ENCODE peak calls at places on chromosomes 7 and 10, in seven cellular contexts. Q, J, P, U, S, K and O are unnamed samples.

GRCh38 chr10:7787150-7787856 is 490 bp downstream of the KIN start:
- DNase-seq in Q (no peak), J (no peak), P (peak), S (no peak), K (no peak), U (no peak), O (peak)

GRCh38 chr10:103696411-103697145 is 158.8 kb downstream of the SH3PXD2A start:
- DNase-seq in Q (no peak), J (peak), U (peak), S (no peak), K (peak), P (peak), O (peak)

GRCh38 chr7:151992375-151992774 is 33.1 kb upstream of the GALNT11 start:
- DNase-seq in P (no peak), J (peak), U (peak), S (no peak), K (peak), Q (peak), O (peak)

GRCh38 chr7:50206521-50207250 is 97.8 kb upstream of the IKZF1 start:
- DNase-seq in Q (peak), K (no peak), U (no peak), S (no peak), J (no peak), P (no peak), O (no peak)

GRCh38 chr7:34225193-34225592 is 319.9 kb downstream of the BMPER start:
- DNase-seq in K (no peak), P (no peak), Q (no peak), U (no peak), S (no peak), J (no peak), O (no peak)

GRCh38 chr7:151080522-151081169 is at the start of gene FASTK:
- DNase-seq in P (peak), Q (peak), K (peak), U (no peak), J (peak), S (no peak), O (peak)

GRCh38 chr7:155763721-155764431 is 48.4 kb downstream of the SHH start:
- DNase-seq in K (no peak), Q (no peak), U (no peak), P (peak), S (no peak), J (no peak), O (no peak)

GRCh38 chr7:142379445-142379844 is 121.6 kb upstream of the PRSS58 start:
- DNase-seq in S (no peak), J (no peak), K (no peak), P (no peak), Q (no peak), U (no peak), O (no peak)

GRCh38 chr10:4648968-4649367 is 177.0 kb upstream of the AKR1E2 start:
- DNase-seq in S (no peak), Q (no peak), U (no peak), K (no peak), P (no peak), J (no peak), O (no peak)

GRCh38 chr10:60479305-60480020 is 89.8 kb upstream of the ANK3 start:
- DNase-seq in U (no peak), S (no peak), P (no peak), K (no peak), J (no peak), Q (no peak), O (no peak)

GRCh38 chr7:75048435-75049379 is 24.9 kb downstream of the RCC1L start:
- DNase-seq in U (no peak), K (no peak), J (no peak), Q (no peak), S (no peak), P (peak), O (no peak)

GRCh38 chr10:58514102-58514472 is 1.4 kb downstream of the BICC1 start:
- DNase-seq in U (no peak), J (no peak), Q (no peak), K (no peak), P (no peak), S (no peak), O (no peak)

GRCh38 chr7:137846588-137847417 is at the start of gene DGKI:
- DNase-seq in J (peak), S (no peak), K (no peak), Q (no peak), P (no peak), U (no peak), O (no peak)

GRCh38 chr7:106604303-106604918 is 56.5 kb downstream of the CCDC71L start:
- DNase-seq in P (no peak), U (no peak), J (no peak), K (no peak), S (no peak), Q (no peak), O (no peak)

GRCh38 chr10:661891-662605 is 27.4 kb downstream of the DIP2C start:
- DNase-seq in Q (no peak), K (no peak), S (no peak), U (no peak), P (no peak), J (no peak), O (no peak)

GRCh38 chr7:103446046-103446520 is at the start of gene SLC26A5:
- DNase-seq in J (peak), S (no peak), Q (no peak), K (peak), P (no peak), U (no peak), O (no peak)

GRCh38 chr10:110566472-110567200 is 859 bp upstream of the SMC3 start:
- DNase-seq in J (peak), K (no peak), P (no peak), U (no peak), Q (no peak), S (no peak), O (no peak)

GRCh38 chr10:101901340-101901739 is 57.7 kb upstream of the KCNIP2 start:
- DNase-seq in K (no peak), U (no peak), Q (no peak), P (no peak), S (peak), J (no peak), O (no peak)

GRCh38 chr10:126421745-126422144 is 33.5 kb upstream of the ADAM12 start:
- DNase-seq in J (no peak), S (no peak), K (no peak), U (no peak), Q (no peak), P (peak), O (peak)

GRCh38 chr10:102612964-102613275 is 31.4 kb upstream of the TRIM8 start:
- DNase-seq in J (no peak), K (no peak), Q (no peak), U (no peak), P (no peak), S (no peak), O (no peak)

GRCh38 chr7:42315096-42315495 is 78.1 kb upstream of the GLI3 start:
- DNase-seq in Q (no peak), J (no peak), U (no peak), S (no peak), K (no peak), P (no peak), O (no peak)

GRCh38 chr7:42315631-42316030 is 78.6 kb upstream of the GLI3 start:
- DNase-seq in U (no peak), S (no peak), P (peak), Q (no peak), K (no peak), J (no peak), O (no peak)

GRCh38 chr7:42314696-42315095 is 77.7 kb upstream of the GLI3 start:
- DNase-seq in S (no peak), J (no peak), P (no peak), U (no peak), K (no peak), Q (no peak), O (no peak)

GRCh38 chr7:42319631-42320030 is 82.6 kb upstream of the GLI3 start:
- DNase-seq in J (no peak), Q (no peak), P (no peak), U (no peak), K (no peak), S (no peak), O (no peak)
- TF ChIP-seq RFX5 in J (no peak), Q (no peak), P (no peak), U (no peak), K (no peak), S (no peak), O (no peak)

GRCh38 chr10:119120413-119120867 is 16.5 kb downstream of the DENND10 start:
- DNase-seq in K (no peak), Q (peak), S (peak), U (no peak), P (peak), J (no peak), O (no peak)
- TF ChIP-seq RFX5 in K (no peak), Q (no peak), S (no peak), U (no peak), P (no peak), J (no peak), O (no peak)

DNA sequence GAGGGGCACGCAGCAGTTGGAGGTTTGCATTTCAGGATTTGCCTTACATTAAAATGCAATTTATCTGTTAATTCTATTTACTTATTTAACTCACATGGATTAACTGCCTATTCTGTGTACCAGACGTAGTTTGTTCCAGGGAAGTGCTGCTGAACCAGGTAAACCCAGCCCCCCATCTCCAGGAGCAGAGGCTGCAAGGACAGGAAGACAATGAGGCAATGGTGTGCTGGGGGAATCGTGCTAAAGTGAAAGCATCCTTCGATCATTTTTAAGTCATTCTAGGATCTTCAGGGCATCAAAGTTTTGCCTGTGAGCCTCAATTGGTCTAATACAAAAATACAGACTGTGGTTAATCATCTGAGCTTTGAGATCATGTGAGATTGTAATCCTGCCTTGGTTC is 166.4 kb downstream of the DNAJB6 start:
- DNase-seq in Q (no peak), P (no peak), S (no peak), U (no peak), K (no peak), J (no peak), O (no peak)
- TF ChIP-seq RFX5 in Q (no peak), P (no peak), S (no peak), U (no peak), K (no peak), J (no peak), O (no peak)

DNA sequence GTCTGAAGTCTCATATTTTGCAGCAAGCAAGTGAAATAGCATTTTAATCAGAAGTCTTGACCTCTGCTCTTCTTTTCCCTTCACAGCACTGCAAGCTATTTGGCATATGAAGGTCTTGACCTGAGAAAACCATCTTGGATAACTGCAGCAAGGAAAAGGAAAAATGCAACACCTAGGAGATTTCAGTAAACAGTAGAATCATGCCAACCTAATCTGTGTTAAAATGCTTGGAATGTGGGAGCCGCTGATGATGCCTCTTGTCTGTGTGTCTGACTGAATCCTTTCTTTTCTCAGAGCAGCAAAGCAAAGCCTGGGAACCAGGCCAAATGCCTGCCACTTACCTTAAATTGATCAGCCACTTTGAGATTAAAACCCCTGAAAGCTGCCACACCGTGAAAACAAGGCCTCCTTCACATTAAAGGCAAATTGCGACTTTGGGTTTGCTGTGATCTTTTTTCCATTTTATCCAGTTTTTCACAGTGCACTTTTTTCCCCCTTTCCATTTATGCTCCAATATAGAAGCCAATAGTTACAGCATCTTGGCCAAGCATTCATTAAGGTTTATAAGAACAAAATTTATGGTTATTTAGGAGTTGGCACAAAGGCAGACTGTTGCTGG is 80.5 kb upstream of the CDK6 start:
- DNase-seq in J (peak), Q (peak), U (no peak), P (peak), S (no peak), K (no peak), O (peak)
- TF ChIP-seq RFX5 in J (no peak), Q (no peak), U (no peak), P (no peak), S (no peak), K (no peak), O (no peak)

GRCh38 chr10:21191512-21191911 is 294.4 kb upstream of the NEBL start:
- DNase-seq in P (no peak), U (no peak), J (no peak), Q (no peak), S (no peak), K (no peak), O (no peak)
- TF ChIP-seq RFX5 in P (no peak), U (no peak), J (no peak), Q (no peak), S (no peak), K (no peak), O (no peak)

GRCh38 chr7:128006550-128007292 is 24.5 kb downstream of the LRRC4 start:
- DNase-seq in J (no peak), P (no peak), K (no peak), U (no peak), Q (no peak), S (no peak), O (no peak)

GRCh38 chr7:128005759-128006159 is 25.5 kb downstream of the LRRC4 start:
- DNase-seq in K (no peak), J (no peak), Q (peak), U (no peak), S (no peak), P (no peak), O (no peak)

GRCh38 chr7:128004623-128005022 is 26.6 kb downstream of the LRRC4 start:
- DNase-seq in J (no peak), S (no peak), U (no peak), K (no peak), Q (peak), P (no peak), O (no peak)

GRCh38 chr7:128003787-128004186 is 27.4 kb downstream of the LRRC4 start:
- DNase-seq in J (no peak), Q (no peak), S (no peak), U (no peak), K (no peak), P (no peak), O (no peak)

GRCh38 chr7:128005117-128005516 is 26.1 kb downstream of the LRRC4 start:
- DNase-seq in S (no peak), P (no peak), U (no peak), K (no peak), J (no peak), Q (no peak), O (no peak)
- TF ChIP-seq RFX5 in S (no peak), P (no peak), U (no peak), K (no peak), J (no peak), Q (no peak), O (no peak)

GRCh38 chr7:77330169-77330882 is 85.8 kb downstream of the GSAP start:
- DNase-seq in U (no peak), S (peak), J (no peak), P (peak), K (no peak), Q (no peak), O (no peak)
- TF ChIP-seq RFX5 in U (no peak), S (no peak), J (no peak), P (no peak), K (no peak), Q (no peak), O (no peak)

GRCh38 chr7:38855867-38856266 is 53.1 kb downstream of the VPS41 start:
- DNase-seq in S (no peak), P (no peak), J (no peak), U (no peak), K (no peak), Q (no peak), O (no peak)

GRCh38 chr7:38863609-38864291 is 45.2 kb downstream of the VPS41 start:
- DNase-seq in J (no peak), U (peak), K (no peak), S (no peak), P (no peak), Q (peak), O (no peak)

GRCh38 chr7:38862666-38863065 is 46.3 kb downstream of the VPS41 start:
- DNase-seq in J (no peak), K (no peak), P (no peak), S (no peak), Q (no peak), U (no peak), O (no peak)

GRCh38 chr7:38855389-38855788 is 53.6 kb downstream of the VPS41 start:
- DNase-seq in J (no peak), U (no peak), P (no peak), S (no peak), Q (no peak), K (no peak), O (no peak)

DNA sequence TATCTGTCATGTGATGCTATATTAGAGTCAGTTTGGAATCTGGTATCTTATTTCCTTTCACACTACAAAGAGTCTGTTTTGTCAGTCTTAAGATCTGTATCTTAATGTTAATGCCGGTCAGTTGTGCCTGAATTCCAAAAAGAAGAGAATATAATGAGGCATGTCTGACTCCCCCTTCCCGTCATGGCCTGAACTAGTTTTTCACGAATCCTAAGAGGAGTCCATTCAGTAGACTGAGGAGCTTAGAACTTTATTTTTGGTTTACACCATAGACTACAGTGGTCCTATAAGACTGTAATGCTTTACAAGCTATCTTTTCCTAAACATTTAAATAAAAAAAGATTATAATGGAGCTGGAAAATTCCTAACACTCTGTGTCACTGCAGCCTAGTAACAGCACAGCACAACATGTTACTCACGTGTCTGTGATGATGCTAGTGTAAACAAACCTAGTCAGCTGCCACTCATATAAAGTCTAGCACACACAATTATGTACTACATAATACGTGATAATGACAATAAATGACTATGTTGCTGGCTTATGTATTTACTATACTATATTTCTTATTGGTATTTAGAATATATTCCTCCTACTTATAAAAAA is 50.6 kb downstream of the VPS41 start:
- DNase-seq in Q (no peak), S (no peak), U (no peak), K (no peak), P (peak), J (no peak), O (peak)
- TF ChIP-seq RFX5 in Q (no peak), S (no peak), U (no peak), K (no peak), P (no peak), J (no peak), O (no peak)

DNA sequence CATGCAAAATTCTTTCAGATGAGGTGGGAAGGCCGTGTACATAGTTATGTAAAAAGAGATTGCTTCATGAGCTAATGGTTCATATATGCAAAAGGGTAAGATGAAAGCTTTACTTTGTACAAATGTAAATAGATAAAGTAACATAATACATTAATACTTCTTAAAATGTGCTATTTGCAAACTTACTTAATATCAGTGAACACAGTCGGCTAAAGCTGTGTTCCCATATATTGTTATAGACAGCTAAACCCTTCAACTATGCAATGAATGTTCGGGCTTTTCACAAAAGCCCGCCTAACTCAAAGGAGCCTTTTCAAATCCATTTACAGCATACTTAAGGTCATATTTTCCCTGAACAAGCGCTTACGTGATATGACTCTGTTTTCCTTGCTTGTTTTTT is 340.6 kb upstream of the GALNT17 start:
- DNase-seq in J (no peak), Q (peak), S (no peak), U (no peak), K (no peak), P (no peak), O (no peak)
- TF ChIP-seq RFX5 in J (no peak), Q (no peak), S (no peak), U (no peak), K (no peak), P (no peak), O (no peak)

GRCh38 chr10:131947631-131948347 is 33.9 kb downstream of the BNIP3 start:
- DNase-seq in J (no peak), K (no peak), U (no peak), P (peak), Q (no peak), S (no peak), O (no peak)
- TF ChIP-seq RFX5 in J (no peak), K (no peak), U (no peak), P (no peak), Q (no peak), S (no peak), O (no peak)